ENCODE peak calls at places on chromosomes 6 and 20, in eight cellular contexts. One of them, this sample, is unnamed.

GRCh38 chr6:35230950-35231349 is 17.2 kb downstream of the SCUBE3 start:
- DNase-seq in left cardiac atrium: peak; percentile 70
- DNase-seq in nucleus accumbens: no peak
- DNase-seq in astrocyte of the spinal cord: no peak
- DNase-seq in nephron progenitor cell: no peak
- DNase-seq in GF-D8: no peak
- DNase-seq in prostate gland: no peak
- DNase-seq in ascending aorta: peak; percentile 43
- DNase-seq in this sample: no peak

GRCh38 chr20:63238491-63239126 is 2.9 kb downstream of the BIRC7 start:
- DNase-seq in left cardiac atrium: no peak
- DNase-seq in nucleus accumbens: no peak
- DNase-seq in astrocyte of the spinal cord: no peak
- DNase-seq in nephron progenitor cell: no peak
- DNase-seq in GF-D8: no peak
- DNase-seq in prostate gland: no peak
- DNase-seq in ascending aorta: no peak
- DNase-seq in this sample: no peak

GRCh38 chr20:6641012-6641411 is 126.5 kb upstream of the BMP2 start:
- DNase-seq in left cardiac atrium: no peak
- DNase-seq in nucleus accumbens: no peak
- DNase-seq in astrocyte of the spinal cord: no peak
- DNase-seq in nephron progenitor cell: no peak
- DNase-seq in GF-D8: no peak
- DNase-seq in prostate gland: no peak
- DNase-seq in ascending aorta: no peak
- DNase-seq in this sample: no peak

GRCh38 chr20:53227523-53227922 is 255.4 kb downstream of the TSHZ2 start:
- DNase-seq in left cardiac atrium: no peak
- DNase-seq in nucleus accumbens: no peak
- DNase-seq in astrocyte of the spinal cord: no peak
- DNase-seq in nephron progenitor cell: no peak
- DNase-seq in GF-D8: no peak
- DNase-seq in prostate gland: no peak
- DNase-seq in ascending aorta: no peak
- DNase-seq in this sample: no peak

GRCh38 chr20:542777-543368 is 717 bp downstream of the CSNK2A1 start:
- DNase-seq in left cardiac atrium: peak; percentile 28
- DNase-seq in nucleus accumbens: no peak
- DNase-seq in astrocyte of the spinal cord: no peak
- DNase-seq in nephron progenitor cell: peak; percentile 39
- DNase-seq in GF-D8: no peak
- DNase-seq in prostate gland: no peak
- DNase-seq in ascending aorta: no peak
- DNase-seq in this sample: no peak

GRCh38 chr6:33983109-33983475 is 162.8 kb downstream of the GRM4 start:
- DNase-seq in left cardiac atrium: no peak
- DNase-seq in nucleus accumbens: no peak
- DNase-seq in astrocyte of the spinal cord: no peak
- DNase-seq in nephron progenitor cell: no peak
- DNase-seq in GF-D8: no peak
- DNase-seq in prostate gland: peak; percentile 75
- DNase-seq in ascending aorta: no peak
- DNase-seq in this sample: no peak

GRCh38 chr6:159973951-159974350 is 5.1 kb downstream of the IGF2R start:
- DNase-seq in left cardiac atrium: no peak
- DNase-seq in nucleus accumbens: no peak
- DNase-seq in astrocyte of the spinal cord: peak; percentile 66
- DNase-seq in nephron progenitor cell: no peak
- DNase-seq in GF-D8: peak; percentile 61
- DNase-seq in prostate gland: no peak
- DNase-seq in ascending aorta: no peak
- DNase-seq in this sample: peak; percentile 53

GRCh38 chr20:21505810-21506530 is 7.9 kb downstream of the NKX2-2 start:
- DNase-seq in left cardiac atrium: peak; percentile 53
- DNase-seq in nucleus accumbens: peak; percentile 70
- DNase-seq in astrocyte of the spinal cord: no peak
- DNase-seq in nephron progenitor cell: peak; percentile 88
- DNase-seq in GF-D8: peak; percentile 6
- DNase-seq in prostate gland: no peak
- DNase-seq in ascending aorta: no peak
- DNase-seq in this sample: no peak

GRCh38 chr6:30727920-30728605 is 7.9 kb downstream of the TUBB start:
- DNase-seq in left cardiac atrium: no peak
- DNase-seq in nucleus accumbens: no peak
- DNase-seq in astrocyte of the spinal cord: no peak
- DNase-seq in nephron progenitor cell: no peak
- DNase-seq in GF-D8: no peak
- DNase-seq in prostate gland: no peak
- DNase-seq in ascending aorta: no peak
- DNase-seq in this sample: no peak

GRCh38 chr20:63639093-63639860 is 12.4 kb upstream of the GMEB2 start:
- DNase-seq in left cardiac atrium: peak; percentile 65
- DNase-seq in nucleus accumbens: no peak
- DNase-seq in astrocyte of the spinal cord: no peak
- DNase-seq in nephron progenitor cell: no peak
- DNase-seq in GF-D8: no peak
- DNase-seq in prostate gland: no peak
- DNase-seq in ascending aorta: no peak
- DNase-seq in this sample: no peak

GRCh38 chr6:108874470-108875160 is 26.4 kb downstream of the ARMC2 start:
- DNase-seq in left cardiac atrium: no peak
- DNase-seq in nucleus accumbens: no peak
- DNase-seq in astrocyte of the spinal cord: peak; percentile 31
- DNase-seq in nephron progenitor cell: no peak
- DNase-seq in GF-D8: peak; percentile 15
- DNase-seq in prostate gland: no peak
- DNase-seq in ascending aorta: no peak
- DNase-seq in this sample: no peak

GRCh38 chr6:86715676-86716075 is 221.7 kb upstream of the HTR1E start:
- DNase-seq in left cardiac atrium: no peak
- DNase-seq in nucleus accumbens: no peak
- DNase-seq in astrocyte of the spinal cord: no peak
- DNase-seq in nephron progenitor cell: no peak
- DNase-seq in GF-D8: no peak
- DNase-seq in prostate gland: no peak
- DNase-seq in ascending aorta: no peak
- DNase-seq in this sample: no peak

GRCh38 chr20:59222982-59223610 is 59.5 kb downstream of the ZNF831 start:
- DNase-seq in left cardiac atrium: no peak
- DNase-seq in nucleus accumbens: no peak
- DNase-seq in astrocyte of the spinal cord: no peak
- DNase-seq in nephron progenitor cell: no peak
- DNase-seq in GF-D8: no peak
- DNase-seq in prostate gland: no peak
- DNase-seq in ascending aorta: no peak
- DNase-seq in this sample: no peak

GRCh38 chr6:21949211-21949801 is 347.5 kb downstream of the PRL start:
- DNase-seq in left cardiac atrium: no peak
- DNase-seq in nucleus accumbens: no peak
- DNase-seq in astrocyte of the spinal cord: no peak
- DNase-seq in nephron progenitor cell: no peak
- DNase-seq in GF-D8: no peak
- DNase-seq in prostate gland: no peak
- DNase-seq in ascending aorta: no peak
- DNase-seq in this sample: no peak

GRCh38 chr20:49956689-49957443 is 20.7 kb downstream of the RNF114 start:
- DNase-seq in left cardiac atrium: peak; percentile 73
- DNase-seq in nucleus accumbens: peak; percentile 79
- DNase-seq in astrocyte of the spinal cord: no peak
- DNase-seq in nephron progenitor cell: no peak
- DNase-seq in GF-D8: no peak
- DNase-seq in prostate gland: no peak
- DNase-seq in ascending aorta: no peak
- DNase-seq in this sample: no peak

GRCh38 chr6:159778131-159778530 is 11.3 kb downstream of the TCP1 start:
- DNase-seq in left cardiac atrium: no peak
- DNase-seq in nucleus accumbens: no peak
- DNase-seq in astrocyte of the spinal cord: no peak
- DNase-seq in nephron progenitor cell: no peak
- DNase-seq in GF-D8: no peak
- DNase-seq in prostate gland: no peak
- DNase-seq in ascending aorta: no peak
- DNase-seq in this sample: no peak

GRCh38 chr20:9514072-9514460 is 324 bp upstream of the LAMP5 start:
- DNase-seq in left cardiac atrium: no peak
- DNase-seq in nucleus accumbens: peak; percentile 43
- DNase-seq in astrocyte of the spinal cord: no peak
- DNase-seq in nephron progenitor cell: no peak
- DNase-seq in GF-D8: no peak
- DNase-seq in prostate gland: no peak
- DNase-seq in ascending aorta: no peak
- DNase-seq in this sample: no peak

GRCh38 chr6:44538841-44539240 is 151.3 kb downstream of the CDC5L start:
- DNase-seq in left cardiac atrium: no peak
- DNase-seq in nucleus accumbens: no peak
- DNase-seq in astrocyte of the spinal cord: no peak
- DNase-seq in nephron progenitor cell: no peak
- DNase-seq in GF-D8: no peak
- DNase-seq in prostate gland: no peak
- DNase-seq in ascending aorta: no peak
- DNase-seq in this sample: no peak

GRCh38 chr20:25000268-25000801 is 7.8 kb upstream of the APMAP start:
- DNase-seq in left cardiac atrium: peak; percentile 73
- DNase-seq in nucleus accumbens: no peak
- DNase-seq in astrocyte of the spinal cord: peak; percentile 10
- DNase-seq in nephron progenitor cell: no peak
- DNase-seq in GF-D8: no peak
- DNase-seq in prostate gland: peak; percentile 97
- DNase-seq in ascending aorta: no peak
- DNase-seq in this sample: peak; percentile 84

GRCh38 chr6:137571854-137572253 is 77.7 kb upstream of the OLIG3 start:
- DNase-seq in left cardiac atrium: no peak
- DNase-seq in nucleus accumbens: no peak
- DNase-seq in astrocyte of the spinal cord: peak; percentile 2
- DNase-seq in nephron progenitor cell: peak; percentile 52
- DNase-seq in GF-D8: no peak
- DNase-seq in prostate gland: no peak
- DNase-seq in ascending aorta: no peak
- DNase-seq in this sample: no peak

GRCh38 chr6:8082954-8083858 is 19.0 kb upstream of the BLOC1S5 start:
- DNase-seq in left cardiac atrium: peak; percentile 41
- DNase-seq in nucleus accumbens: no peak
- DNase-seq in astrocyte of the spinal cord: peak; percentile 88
- DNase-seq in nephron progenitor cell: no peak
- DNase-seq in GF-D8: no peak
- DNase-seq in prostate gland: peak; percentile 13
- DNase-seq in ascending aorta: no peak
- DNase-seq in this sample: peak; percentile 68

GRCh38 chr6:105618247-105618646 is 215.4 kb upstream of the PREP start:
- DNase-seq in left cardiac atrium: no peak
- DNase-seq in nucleus accumbens: no peak
- DNase-seq in astrocyte of the spinal cord: no peak
- DNase-seq in nephron progenitor cell: no peak
- DNase-seq in GF-D8: no peak
- DNase-seq in prostate gland: no peak
- DNase-seq in ascending aorta: no peak
- DNase-seq in this sample: no peak

GRCh38 chr20:43949741-43950618 is 35.3 kb downstream of the TOX2 start:
- DNase-seq in left cardiac atrium: peak; percentile 37
- DNase-seq in nucleus accumbens: no peak
- DNase-seq in astrocyte of the spinal cord: no peak
- DNase-seq in nephron progenitor cell: no peak
- DNase-seq in GF-D8: peak; percentile 88
- DNase-seq in prostate gland: no peak
- DNase-seq in ascending aorta: no peak
- DNase-seq in this sample: no peak

GRCh38 chr20:63133481-63134091 is 82.3 kb downstream of the YTHDF1 start:
- DNase-seq in left cardiac atrium: no peak
- DNase-seq in nucleus accumbens: no peak
- DNase-seq in astrocyte of the spinal cord: no peak
- DNase-seq in nephron progenitor cell: peak; percentile 2
- DNase-seq in GF-D8: no peak
- DNase-seq in prostate gland: no peak
- DNase-seq in ascending aorta: no peak
- DNase-seq in this sample: no peak

GRCh38 chr6:158784505-158784904 is 34.7 kb downstream of the EZR start:
- DNase-seq in left cardiac atrium: no peak
- DNase-seq in nucleus accumbens: peak; percentile 38
- DNase-seq in astrocyte of the spinal cord: peak; percentile 36
- DNase-seq in nephron progenitor cell: no peak
- DNase-seq in GF-D8: no peak
- DNase-seq in prostate gland: no peak
- DNase-seq in ascending aorta: no peak
- DNase-seq in this sample: no peak

GRCh38 chr6:73577605-73578160 is 56.9 kb upstream of the EEF1A1 start:
- DNase-seq in left cardiac atrium: no peak
- DNase-seq in nucleus accumbens: no peak
- DNase-seq in astrocyte of the spinal cord: no peak
- DNase-seq in nephron progenitor cell: no peak
- DNase-seq in GF-D8: no peak
- DNase-seq in prostate gland: no peak
- DNase-seq in ascending aorta: no peak
- DNase-seq in this sample: no peak

GRCh38 chr6:109527989-109528388 is 45.0 kb upstream of the ZBTB24 start:
- DNase-seq in left cardiac atrium: no peak
- DNase-seq in nucleus accumbens: no peak
- DNase-seq in astrocyte of the spinal cord: no peak
- DNase-seq in nephron progenitor cell: no peak
- DNase-seq in GF-D8: no peak
- DNase-seq in prostate gland: no peak
- DNase-seq in ascending aorta: no peak
- DNase-seq in this sample: no peak

GRCh38 chr6:113684382-113684901 is 172.7 kb upstream of the MARCKS start:
- DNase-seq in left cardiac atrium: no peak
- DNase-seq in nucleus accumbens: no peak
- DNase-seq in astrocyte of the spinal cord: no peak
- DNase-seq in nephron progenitor cell: no peak
- DNase-seq in GF-D8: no peak
- DNase-seq in prostate gland: no peak
- DNase-seq in ascending aorta: no peak
- DNase-seq in this sample: no peak

GRCh38 chr20:57657537-57658446 is 37.6 kb upstream of the ZBP1 start:
- DNase-seq in left cardiac atrium: peak; percentile 69
- DNase-seq in nucleus accumbens: no peak
- DNase-seq in astrocyte of the spinal cord: no peak
- DNase-seq in nephron progenitor cell: no peak
- DNase-seq in GF-D8: no peak
- DNase-seq in prostate gland: peak; percentile 91
- DNase-seq in ascending aorta: peak; percentile 30
- DNase-seq in this sample: no peak

GRCh38 chr6:118372413-118372812 is 175.7 kb upstream of the PLN start:
- DNase-seq in left cardiac atrium: peak; percentile 61
- DNase-seq in nucleus accumbens: no peak
- DNase-seq in astrocyte of the spinal cord: peak; percentile 25
- DNase-seq in nephron progenitor cell: no peak
- DNase-seq in GF-D8: no peak
- DNase-seq in prostate gland: no peak
- DNase-seq in ascending aorta: no peak
- DNase-seq in this sample: no peak

GRCh38 chr6:44641344-44641743 is 253.8 kb downstream of the CDC5L start:
- DNase-seq in left cardiac atrium: no peak
- DNase-seq in nucleus accumbens: no peak
- DNase-seq in astrocyte of the spinal cord: peak; percentile 87
- DNase-seq in nephron progenitor cell: no peak
- DNase-seq in GF-D8: no peak
- DNase-seq in prostate gland: no peak
- DNase-seq in ascending aorta: no peak
- DNase-seq in this sample: no peak

This sample was measured in fibroblast of the conjunctiva.